ENCODE peak calls at places on chromosomes 11 and 22, in four cellular contexts. One of them, this sample, is unnamed.

GRCh38 chr11:129453293-129453721 is 77.7 kb downstream of the BARX2 start:
- DNase-seq in fibroblast of lung: no peak
- DNase-seq in HFFc6: no peak
- DNase-seq in GM12864: no peak
- DNase-seq in this sample: no peak

GRCh38 chr11:45451766-45452440 is 165.8 kb upstream of the SYT13 start:
- DNase-seq in fibroblast of lung: peak
- DNase-seq in HFFc6: no peak
- DNase-seq in GM12864: no peak
- DNase-seq in this sample: peak

GRCh38 chr11:125258626-125259025 is 94.1 kb downstream of the PKNOX2 start:
- DNase-seq in fibroblast of lung: no peak
- DNase-seq in HFFc6: no peak
- DNase-seq in GM12864: no peak
- DNase-seq in this sample: no peak

GRCh38 chr11:61053198-61053597 is 49.1 kb upstream of the CD5 start:
- DNase-seq in fibroblast of lung: no peak
- DNase-seq in HFFc6: no peak
- DNase-seq in GM12864: no peak
- DNase-seq in this sample: no peak

GRCh38 chr22:41352058-41352457 is 29.7 kb upstream of the TEF start:
- DNase-seq in fibroblast of lung: peak
- DNase-seq in HFFc6: peak
- DNase-seq in GM12864: no peak
- DNase-seq in this sample: no peak

GRCh38 chr22:29109853-29110252 is 37.0 kb downstream of the KREMEN1 start:
- DNase-seq in fibroblast of lung: peak
- DNase-seq in HFFc6: no peak
- DNase-seq in GM12864: no peak
- DNase-seq in this sample: no peak

GRCh38 chr11:86588566-86589090 is 83.8 kb downstream of the ME3 start:
- DNase-seq in fibroblast of lung: peak
- DNase-seq in HFFc6: no peak
- DNase-seq in GM12864: no peak
- DNase-seq in this sample: no peak

GRCh38 chr22:30743257-30744020 is 48.8 kb downstream of the OSBP2 start:
- DNase-seq in fibroblast of lung: no peak
- DNase-seq in HFFc6: no peak
- DNase-seq in GM12864: no peak
- DNase-seq in this sample: no peak

GRCh38 chr11:121249039-121249663 is 43.4 kb upstream of the SC5D start:
- DNase-seq in fibroblast of lung: peak
- DNase-seq in HFFc6: peak
- DNase-seq in GM12864: no peak
- DNase-seq in this sample: peak

GRCh38 chr22:31734512-31734911 is 15.4 kb downstream of the PRR14L start:
- DNase-seq in fibroblast of lung: peak
- DNase-seq in HFFc6: peak
- DNase-seq in GM12864: no peak
- DNase-seq in this sample: peak

GRCh38 chr11:123103326-123103980 is 41.5 kb upstream of the HSPA8 start:
- DNase-seq in fibroblast of lung: peak
- DNase-seq in HFFc6: peak
- DNase-seq in GM12864: no peak
- DNase-seq in this sample: peak

GRCh38 chr22:39244496-39245129 is at the start of gene PDGFB:
- DNase-seq in fibroblast of lung: no peak
- DNase-seq in HFFc6: no peak
- DNase-seq in GM12864: no peak
- DNase-seq in this sample: no peak

GRCh38 chr11:27293500-27294417 is 69.3 kb downstream of the CCDC34 start:
- DNase-seq in fibroblast of lung: peak
- DNase-seq in HFFc6: peak
- DNase-seq in GM12864: no peak
- DNase-seq in this sample: peak

GRCh38 chr11:36465449-36466163 is 44.5 kb downstream of the TRAF6 start:
- DNase-seq in fibroblast of lung: peak
- DNase-seq in HFFc6: no peak
- DNase-seq in GM12864: no peak
- DNase-seq in this sample: no peak

GRCh38 chr11:97325693-97326092 is 935.9 kb downstream of the JRKL start:
- DNase-seq in fibroblast of lung: no peak
- DNase-seq in HFFc6: no peak
- DNase-seq in GM12864: no peak
- DNase-seq in this sample: no peak

GRCh38 chr11:118705111-118705741 is 25.8 kb upstream of the TREH start:
- DNase-seq in fibroblast of lung: no peak
- DNase-seq in HFFc6: no peak
- DNase-seq in GM12864: no peak
- DNase-seq in this sample: no peak

GRCh38 chr11:69241844-69242582 is 51.9 kb upstream of the MYEOV start:
- DNase-seq in fibroblast of lung: no peak
- DNase-seq in HFFc6: no peak
- DNase-seq in GM12864: no peak
- DNase-seq in this sample: peak

GRCh38 chr11:19735512-19735911 is 22.9 kb downstream of the NAV2 start:
- DNase-seq in fibroblast of lung: peak
- DNase-seq in HFFc6: peak
- DNase-seq in GM12864: no peak
- DNase-seq in this sample: no peak

GRCh38 chr11:121194731-121195596 is 93.9 kb downstream of the TECTA start:
- DNase-seq in fibroblast of lung: peak
- DNase-seq in HFFc6: peak
- DNase-seq in GM12864: peak
- DNase-seq in this sample: peak

GRCh38 chr11:129315781-129316579 is 59.7 kb upstream of the BARX2 start:
- DNase-seq in fibroblast of lung: no peak
- DNase-seq in HFFc6: no peak
- DNase-seq in GM12864: no peak
- DNase-seq in this sample: no peak

GRCh38 chr11:36147491-36147890 is 141.7 kb downstream of the COMMD9 start:
- DNase-seq in fibroblast of lung: no peak
- DNase-seq in HFFc6: no peak
- DNase-seq in GM12864: no peak
- DNase-seq in this sample: no peak

GRCh38 chr11:3123316-3123715 is 41.8 kb downstream of the OSBPL5 start:
- DNase-seq in fibroblast of lung: peak
- DNase-seq in HFFc6: no peak
- DNase-seq in GM12864: no peak
- DNase-seq in this sample: peak

GRCh38 chr11:128686745-128687177 is 7.1 kb upstream of the FLI1 start:
- DNase-seq in fibroblast of lung: peak
- DNase-seq in HFFc6: no peak
- DNase-seq in GM12864: no peak
- DNase-seq in this sample: no peak

GRCh38 chr11:44606472-44606871 is 41.0 kb downstream of the CD82 start:
- DNase-seq in fibroblast of lung: no peak
- DNase-seq in HFFc6: no peak
- DNase-seq in GM12864: no peak
- DNase-seq in this sample: no peak

GRCh38 chr11:110124605-110125004 is 31.4 kb downstream of the ZC3H12C start:
- DNase-seq in fibroblast of lung: no peak
- DNase-seq in HFFc6: no peak
- DNase-seq in GM12864: no peak
- DNase-seq in this sample: no peak

GRCh38 chr22:46171940-46172339 is 21.6 kb downstream of the PPARA start:
- DNase-seq in fibroblast of lung: peak
- DNase-seq in HFFc6: peak
- DNase-seq in GM12864: no peak
- DNase-seq in this sample: peak

GRCh38 chr11:102111011-102111786 is 952 bp downstream of the YAP1 start:
- DNase-seq in fibroblast of lung: peak
- DNase-seq in HFFc6: peak
- DNase-seq in GM12864: no peak
- DNase-seq in this sample: peak

GRCh38 chr11:95849087-95849825 is 59.0 kb downstream of the CEP57 start:
- DNase-seq in fibroblast of lung: peak
- DNase-seq in HFFc6: peak
- DNase-seq in GM12864: no peak
- DNase-seq in this sample: peak

GRCh38 chr22:27405672-27406388 is 395.7 kb downstream of the MN1 start:
- DNase-seq in fibroblast of lung: no peak
- DNase-seq in HFFc6: peak
- DNase-seq in GM12864: no peak
- DNase-seq in this sample: peak

GRCh38 chr11:69546735-69547370 is 65.4 kb downstream of the LINC01488 start:
- DNase-seq in fibroblast of lung: no peak
- DNase-seq in HFFc6: no peak
- DNase-seq in GM12864: peak
- DNase-seq in this sample: no peak

GRCh38 chr11:20342347-20343279 is 20.9 kb upstream of the HTATIP2 start:
- DNase-seq in fibroblast of lung: no peak
- DNase-seq in HFFc6: no peak
- DNase-seq in GM12864: no peak
- DNase-seq in this sample: no peak

GRCh38 chr11:60985991-60986915 is 14.8 kb downstream of the CD6 start:
- DNase-seq in fibroblast of lung: peak
- DNase-seq in HFFc6: peak
- DNase-seq in GM12864: no peak
- DNase-seq in this sample: peak

GRCh38 chr11:2156416-2157182 is 4.4 kb downstream of the INS start:
- DNase-seq in fibroblast of lung: peak
- DNase-seq in HFFc6: peak
- DNase-seq in GM12864: no peak
- DNase-seq in this sample: peak

GRCh38 chr22:25051983-25052710 is 99.6 kb downstream of the KIAA1671 start:
- DNase-seq in fibroblast of lung: no peak
- DNase-seq in HFFc6: no peak
- DNase-seq in GM12864: no peak
- DNase-seq in this sample: peak

GRCh38 chr22:25049770-25050169 is 97.3 kb downstream of the KIAA1671 start:
- DNase-seq in fibroblast of lung: no peak
- DNase-seq in HFFc6: no peak
- DNase-seq in GM12864: no peak
- DNase-seq in this sample: no peak

GRCh38 chr22:25048659-25049657 is 96.4 kb downstream of the KIAA1671 start:
- DNase-seq in fibroblast of lung: peak
- DNase-seq in HFFc6: no peak
- DNase-seq in GM12864: no peak
- DNase-seq in this sample: peak

GRCh38 chr22:25050566-25050965 is 98.0 kb downstream of the KIAA1671 start:
- DNase-seq in fibroblast of lung: no peak
- DNase-seq in HFFc6: no peak
- DNase-seq in GM12864: no peak
- DNase-seq in this sample: no peak

DNA sequence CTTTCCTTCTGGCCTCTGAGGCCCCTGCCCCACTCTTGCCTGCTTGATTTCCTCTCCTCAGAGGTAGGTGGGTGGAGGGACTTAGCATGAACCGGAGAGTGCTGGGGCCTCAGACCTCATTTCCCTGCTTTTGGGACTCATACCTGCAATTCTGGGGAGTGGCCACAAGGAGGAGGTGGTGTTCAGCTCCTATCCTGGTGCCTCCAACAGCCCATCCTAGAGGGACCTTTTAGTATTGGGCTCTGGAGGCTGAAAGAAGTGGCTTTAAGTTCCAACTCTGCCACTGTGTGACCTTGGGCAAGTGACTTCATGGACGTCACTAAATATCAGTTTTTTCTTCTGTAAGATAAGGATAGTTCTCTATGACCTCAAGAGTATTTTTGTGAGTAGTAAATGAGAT is 98.6 kb downstream of the KIAA1671 start:
- DNase-seq in fibroblast of lung: no peak
- DNase-seq in HFFc6: no peak
- DNase-seq in GM12864: no peak
- DNase-seq in this sample: no peak
- TF ChIP-seq CTCF in fibroblast of lung: peak
- TF ChIP-seq CTCF in HFFc6: peak
- TF ChIP-seq CTCF in GM12864: peak
- TF ChIP-seq CTCF in this sample: peak

DNA sequence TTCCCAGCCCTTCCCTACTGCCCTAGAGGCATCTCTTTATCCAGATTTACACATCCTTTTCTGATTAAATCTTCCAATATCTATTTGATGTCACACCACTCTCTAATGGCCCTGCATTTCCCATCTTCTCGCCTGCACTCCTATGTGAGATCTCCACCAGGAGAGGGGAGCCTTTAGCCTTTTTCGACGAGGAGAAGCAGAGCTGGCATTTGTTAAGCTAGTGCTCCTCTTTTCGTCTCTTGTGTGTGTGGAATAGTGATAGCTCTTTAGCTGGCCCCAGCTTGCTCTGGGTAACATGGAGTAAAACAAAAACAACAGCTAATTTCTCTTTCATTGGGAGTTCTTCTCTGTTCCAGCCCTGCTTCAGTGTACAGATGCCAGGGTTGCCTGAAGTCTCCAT is 536.5 kb downstream of the NTM start:
- DNase-seq in fibroblast of lung: no peak
- DNase-seq in HFFc6: no peak
- DNase-seq in GM12864: no peak
- DNase-seq in this sample: no peak
- TF ChIP-seq CTCF in fibroblast of lung: peak
- TF ChIP-seq CTCF in HFFc6: peak
- TF ChIP-seq CTCF in GM12864: no peak
- TF ChIP-seq CTCF in this sample: no peak

DNA sequence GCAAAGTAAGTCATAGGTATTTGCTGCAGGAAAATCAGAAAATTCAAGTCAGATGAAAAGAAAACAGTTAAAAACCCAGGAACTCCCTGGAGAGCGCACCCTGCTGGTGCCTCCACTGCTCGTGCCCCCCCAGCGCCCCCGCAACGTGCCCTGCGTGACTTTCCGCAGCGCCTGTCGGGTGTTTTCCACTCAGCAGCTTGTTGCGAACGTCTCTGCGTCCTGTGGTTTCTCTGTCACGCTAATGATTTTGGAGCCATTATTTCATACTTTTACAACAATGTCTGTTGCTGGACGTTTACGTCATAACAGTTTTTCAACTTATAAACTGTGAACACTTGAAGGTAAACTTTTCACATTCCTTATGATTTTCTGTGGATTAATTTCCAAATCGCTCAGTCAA is 5.0 kb downstream of the CRELD2 start:
- DNase-seq in fibroblast of lung: no peak
- DNase-seq in HFFc6: no peak
- DNase-seq in GM12864: no peak
- DNase-seq in this sample: no peak
- TF ChIP-seq CTCF in fibroblast of lung: peak
- TF ChIP-seq CTCF in HFFc6: peak
- TF ChIP-seq CTCF in GM12864: peak
- TF ChIP-seq CTCF in this sample: peak

DNA sequence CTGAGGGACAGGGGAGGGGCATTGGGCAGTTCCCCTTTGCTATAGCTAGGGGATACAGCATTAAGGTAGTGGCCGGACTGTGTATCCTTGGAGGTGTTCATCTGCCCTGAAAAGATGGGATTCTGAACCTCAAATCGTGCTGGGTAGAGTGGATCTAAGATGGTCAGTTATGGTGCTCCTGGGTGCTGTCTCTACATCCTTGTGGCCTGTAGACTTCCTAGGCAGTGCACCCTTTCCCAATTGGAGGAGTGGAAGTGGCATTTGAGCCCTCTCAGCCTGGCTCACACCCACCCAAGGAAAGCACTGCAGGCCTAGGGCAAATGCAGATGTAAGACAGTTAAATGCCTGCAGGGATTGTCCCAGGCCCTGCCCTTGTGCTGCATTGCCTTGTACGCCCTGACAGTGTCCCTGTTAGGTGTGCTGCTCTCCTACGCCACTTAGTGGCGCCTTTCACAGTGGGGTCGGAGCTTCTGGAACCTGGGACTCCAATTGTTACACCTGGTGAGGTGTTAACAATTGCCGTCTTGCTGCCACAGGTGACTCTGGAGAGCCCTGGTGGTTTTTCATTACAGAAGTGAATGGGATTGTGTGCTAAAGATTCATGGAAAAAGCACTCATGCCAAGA is 35.0 kb downstream of the PPFIBP2 start:
- DNase-seq in fibroblast of lung: no peak
- DNase-seq in HFFc6: no peak
- DNase-seq in GM12864: no peak
- DNase-seq in this sample: peak
- TF ChIP-seq CTCF in fibroblast of lung: no peak
- TF ChIP-seq CTCF in HFFc6: peak
- TF ChIP-seq CTCF in GM12864: peak
- TF ChIP-seq CTCF in this sample: no peak

This sample was measured in MCF 10A.